ENCODE peak calls at places on chromosomes 5 and 9, in nine cellular contexts. U, D, Y, F, S, J, K, O and M are unnamed samples.

GRCh38 chr9:132993511-132993939 is 15.0 kb downstream of the GFI1B start:
- DNase-seq in F (no peak), J (peak; percentile 27), O (no peak), S (no peak), U (no peak), D (no peak), K (no peak), Y (peak; percentile 29), M (no peak)

GRCh38 chr9:70791936-70792335 is 329.5 kb downstream of the TRPM3 start:
- DNase-seq in S (no peak), Y (no peak), F (no peak), K (no peak), D (no peak), U (no peak), O (peak; percentile 75), J (no peak), M (no peak)

GRCh38 chr5:38369692-38370091 is 111.3 kb downstream of the EGFLAM start:
- DNase-seq in Y (no peak), O (no peak), S (no peak), D (no peak), J (no peak), K (no peak), F (peak; percentile 70), U (no peak), M (no peak)

GRCh38 chr9:2478421-2478820 is 143.2 kb upstream of the VLDLR start:
- DNase-seq in F (peak; percentile 34), Y (no peak), D (no peak), O (no peak), J (no peak), K (no peak), S (no peak), U (no peak), M (no peak)

GRCh38 chr9:93576296-93577044 is at the start of gene PHF2:
- DNase-seq in K (no peak), J (no peak), U (no peak), F (no peak), Y (no peak), D (peak; percentile 61), O (peak; percentile 59), S (no peak), M (no peak)

GRCh38 chr9:119375892-119376291 is 6.7 kb upstream of the BRINP1 start:
- DNase-seq in K (no peak), D (peak; percentile 78), Y (peak; percentile 29), U (peak; percentile 14), J (peak; percentile 33), S (no peak), F (peak; percentile 10), O (peak; percentile 70), M (peak; percentile 32)

GRCh38 chr5:124713595-124713994 is 32.8 kb downstream of the ZNF608 start:
- DNase-seq in K (no peak), U (no peak), Y (no peak), J (no peak), O (no peak), D (no peak), F (no peak), S (no peak), M (no peak)

GRCh38 chr9:98045234-98046160 is 11.0 kb upstream of the NANS start:
- DNase-seq in K (no peak), S (no peak), O (no peak), J (no peak), D (no peak), Y (peak; percentile 77), U (no peak), F (peak; percentile 8), M (no peak)

DNA sequence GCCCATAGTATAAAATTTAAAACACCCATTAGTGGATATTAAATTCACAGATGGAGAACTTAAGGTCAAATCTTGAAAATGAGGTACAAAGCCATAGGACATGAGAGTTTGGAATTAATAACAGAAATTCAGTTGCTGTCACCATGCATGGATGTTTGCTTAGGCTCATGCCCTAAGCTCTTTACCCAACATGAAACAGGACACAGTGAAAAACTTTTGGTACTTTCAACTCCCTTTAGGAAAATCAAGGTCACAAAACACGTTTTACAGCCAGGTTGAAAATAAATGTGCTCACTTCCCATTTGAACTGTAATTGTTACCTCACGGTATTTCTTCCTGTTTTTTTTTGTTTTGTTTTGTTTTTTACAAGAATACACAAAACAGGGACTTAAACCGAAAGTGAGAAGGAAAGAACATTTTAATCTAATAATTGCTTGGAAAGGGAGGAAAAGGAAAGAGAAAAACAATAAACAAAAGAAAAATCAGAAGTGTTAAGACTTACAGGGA is 6.1 kb upstream of the TOPORS start:
- DNase-seq in F (no peak), Y (no peak), S (no peak), O (no peak), D (no peak), U (no peak), J (no peak), K (no peak), M (no peak)
- H3K27ac ChIP-seq in F (no peak overlapping the region), Y (peak overlapping the region; percentile 32), S (no peak overlapping the region), O (no peak overlapping the region), D (no peak overlapping the region), U (no peak overlapping the region), J (no peak overlapping the region), K (no peak overlapping the region), M (no peak overlapping the region)

GRCh38 chr5:168726342-168726741 is 147.2 kb upstream of the PANK3 start:
- DNase-seq in F (no peak), O (no peak), K (no peak), D (no peak), J (no peak), U (no peak), Y (no peak), S (no peak), M (no peak)
- TF ChIP-seq EZH2 in F (no peak), O (no peak), K (no peak), D (no peak), J (no peak), U (no peak), Y (no peak), S (no peak), M (no peak)

DNA sequence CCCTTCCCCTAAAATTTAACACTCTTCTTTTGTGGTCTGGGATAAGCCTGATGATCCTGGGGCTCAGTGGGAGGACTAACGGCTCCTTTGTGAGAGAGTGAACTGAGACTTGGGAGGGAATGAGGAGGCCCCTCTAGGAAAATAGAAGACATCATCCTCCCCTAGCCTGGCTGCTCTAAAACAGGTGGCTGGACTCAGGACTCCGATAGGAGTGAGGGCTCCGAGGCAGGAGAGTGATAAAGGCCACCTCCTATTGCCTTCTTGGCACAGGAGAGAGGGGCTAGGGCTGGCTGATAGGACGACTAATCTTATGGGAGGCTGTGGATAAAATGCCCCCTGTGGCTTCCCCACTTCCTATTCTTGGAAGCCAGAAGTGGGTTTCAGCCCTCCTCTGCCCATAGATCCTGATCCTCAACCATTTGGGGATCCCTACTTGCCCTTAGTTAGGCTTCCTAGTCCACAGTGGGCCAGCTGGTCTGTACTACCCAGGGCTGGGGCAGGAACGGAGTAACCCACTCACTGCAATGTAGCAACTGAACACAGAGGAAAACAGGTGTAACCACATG is 1.4 kb downstream of the AQP3 start:
- DNase-seq in J (no peak), S (no peak), D (no peak), Y (no peak), U (no peak), O (peak; percentile 55), F (no peak), K (no peak), M (no peak)
- H3K9ac ChIP-seq in J (no peak overlapping the region), S (no peak overlapping the region), D (no peak overlapping the region), Y (peak overlapping the region; percentile 29), U (no peak overlapping the region), O (no peak overlapping the region), F (peak overlapping the region; percentile 40), K (peak overlapping the region; percentile 66), M (no peak overlapping the region)

GRCh38 chr5:143003328-143003636 is 233.1 kb downstream of the ARHGAP26 start:
- DNase-seq in J (no peak), D (no peak), O (no peak), F (no peak), S (no peak), K (no peak), U (no peak), Y (no peak), M (no peak)
- H3K27ac ChIP-seq in J (peak overlapping the region; percentile 71), D (peak overlapping the region; percentile 83), O (no peak overlapping the region), F (no peak overlapping the region), S (no peak overlapping the region), K (no peak overlapping the region), U (peak overlapping the region; percentile 84), Y (no peak overlapping the region), M (peak overlapping the region; percentile 97)

DNA sequence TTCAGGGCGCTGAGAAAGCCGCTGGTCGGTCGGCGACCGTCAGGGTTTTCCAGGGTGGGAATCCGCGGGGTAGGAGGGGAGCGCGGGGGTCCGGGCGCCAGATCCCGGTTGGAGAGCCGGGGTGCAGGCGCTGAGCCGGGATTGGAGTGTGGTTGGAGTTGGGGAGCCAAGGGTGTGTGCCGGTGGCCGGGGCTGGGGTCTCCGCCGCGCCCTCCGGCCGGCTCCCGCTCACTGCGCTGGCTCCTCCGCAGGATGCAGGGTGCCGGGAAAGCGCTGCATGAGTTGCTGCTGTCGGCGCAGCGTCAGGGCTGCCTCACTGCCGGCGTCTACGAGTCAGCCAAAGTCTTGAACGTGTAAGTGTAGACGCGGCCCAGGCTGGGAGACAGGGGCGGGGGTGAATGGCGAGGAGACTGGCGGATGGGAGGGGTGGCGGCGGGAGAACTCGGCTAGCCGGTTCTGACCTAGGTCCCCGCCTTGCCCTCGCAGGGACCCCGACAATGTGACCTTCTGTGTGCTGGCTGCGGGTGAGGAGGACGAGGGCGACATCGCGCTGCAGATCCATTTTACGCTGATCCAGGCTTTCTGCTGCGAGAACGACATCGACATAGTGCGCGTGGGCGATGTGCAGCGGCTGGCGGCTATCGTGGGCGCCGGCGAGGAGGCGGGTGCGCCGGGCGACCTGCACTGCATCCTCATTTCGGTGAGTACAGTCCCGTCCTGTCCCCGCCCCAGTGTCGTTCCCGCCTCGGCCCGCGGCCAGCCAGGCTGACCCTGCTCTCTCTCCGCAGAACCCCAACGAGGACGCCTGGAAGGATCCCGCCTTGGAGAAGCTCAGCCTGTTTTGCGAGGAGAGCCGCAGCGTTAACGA is 603 bp downstream of the GADD45G start:
- DNase-seq in J (peak; percentile 33), F (peak; percentile 20), Y (no peak), D (peak; percentile 89), U (peak; percentile 72), O (peak; percentile 62), S (no peak), K (no peak), M (no peak)
- TF ChIP-seq EZH2 in J (no peak), F (no peak), Y (peak; percentile 78), D (no peak), U (no peak), O (peak; percentile 82), S (peak; percentile 37), K (peak; percentile 65), M (no peak)

GRCh38 chr9:123967323-123967722 is 37.4 kb upstream of the DENND1A start:
- DNase-seq in F (no peak), U (no peak), D (no peak), Y (no peak), J (no peak), K (no peak), S (no peak), O (no peak), M (no peak)
- H3K9ac ChIP-seq in F (no peak overlapping the region), U (no peak overlapping the region), D (no peak overlapping the region), Y (no peak overlapping the region), J (no peak overlapping the region), K (no peak overlapping the region), S (no peak overlapping the region), O (no peak overlapping the region), M (no peak overlapping the region)

DNA sequence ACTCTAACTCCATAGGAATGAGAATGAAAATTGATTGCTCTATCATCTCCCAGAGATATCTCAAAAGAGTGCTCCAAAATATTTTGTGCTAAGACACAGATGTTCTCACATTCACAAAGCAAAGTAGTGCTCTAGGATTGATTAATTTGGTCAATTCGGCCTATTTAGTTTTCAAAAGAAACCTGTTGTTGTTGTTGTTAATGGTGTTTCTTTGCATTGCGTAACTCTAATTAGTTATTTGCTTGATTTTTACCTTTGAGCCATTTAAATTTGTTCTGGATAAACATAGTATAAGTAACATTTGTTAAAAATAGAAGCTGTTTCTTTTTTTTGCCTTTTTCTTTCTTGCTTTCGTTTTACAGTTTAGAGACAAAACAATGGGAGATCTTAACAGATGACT is 382.5 kb downstream of the CAAP1 start:
- DNase-seq in S (no peak), K (no peak), O (no peak), Y (no peak), J (no peak), F (no peak), D (no peak), U (no peak), M (no peak)
- H3K27ac ChIP-seq in S (no peak overlapping the region), K (no peak overlapping the region), O (no peak overlapping the region), Y (no peak overlapping the region), J (no peak overlapping the region), F (no peak overlapping the region), D (no peak overlapping the region), U (no peak overlapping the region), M (no peak overlapping the region)